ENCODE peak calls at places on chromosomes 1 and 21, in seven cellular contexts. One of them, this sample, is unnamed.

GRCh38 chr1:170664283-170664827 is 424 bp downstream of the PRRX1 start:
- DNase-seq in kidney: peak; percentile 75
- DNase-seq in astrocyte: no peak
- DNase-seq in CD8-positive, alpha-beta memory T cell: no peak
- DNase-seq in heart left ventricle: peak; percentile 73
- DNase-seq in IMR-90: peak; percentile 32
- DNase-seq in HepG2: no peak
- DNase-seq in this sample: no peak

GRCh38 chr1:162230096-162230495 is 146.6 kb downstream of the SPATA46 start:
- DNase-seq in kidney: no peak
- DNase-seq in astrocyte: no peak
- DNase-seq in CD8-positive, alpha-beta memory T cell: no peak
- DNase-seq in heart left ventricle: no peak
- DNase-seq in IMR-90: no peak
- DNase-seq in HepG2: no peak
- DNase-seq in this sample: no peak

GRCh38 chr1:212630159-212630900 is 21.8 kb downstream of the ATF3 start:
- DNase-seq in kidney: peak; percentile 80
- DNase-seq in astrocyte: no peak
- DNase-seq in CD8-positive, alpha-beta memory T cell: peak; percentile 39
- DNase-seq in heart left ventricle: peak; percentile 82
- DNase-seq in IMR-90: no peak
- DNase-seq in HepG2: peak; percentile 48
- DNase-seq in this sample: peak; percentile 48

GRCh38 chr21:37408464-37409193 is 42.1 kb downstream of the DYRK1A start:
- DNase-seq in kidney: no peak
- DNase-seq in astrocyte: no peak
- DNase-seq in CD8-positive, alpha-beta memory T cell: no peak
- DNase-seq in heart left ventricle: no peak
- DNase-seq in IMR-90: no peak
- DNase-seq in HepG2: no peak
- DNase-seq in this sample: no peak

GRCh38 chr1:233613252-233614172 is at the start of gene KCNK1:
- DNase-seq in kidney: peak; percentile 90
- DNase-seq in astrocyte: peak; percentile 94
- DNase-seq in CD8-positive, alpha-beta memory T cell: no peak
- DNase-seq in heart left ventricle: peak; percentile 67
- DNase-seq in IMR-90: peak; percentile 65
- DNase-seq in HepG2: no peak
- DNase-seq in this sample: peak; percentile 32

GRCh38 chr1:210739627-210740026 is 394.3 kb downstream of the KCNH1 start:
- DNase-seq in kidney: no peak
- DNase-seq in astrocyte: peak; percentile 6
- DNase-seq in CD8-positive, alpha-beta memory T cell: no peak
- DNase-seq in heart left ventricle: no peak
- DNase-seq in IMR-90: peak; percentile 7
- DNase-seq in HepG2: no peak
- DNase-seq in this sample: no peak

GRCh38 chr1:227905573-227906487 is 41.9 kb downstream of the WNT9A start:
- DNase-seq in kidney: peak; percentile 54
- DNase-seq in astrocyte: no peak
- DNase-seq in CD8-positive, alpha-beta memory T cell: no peak
- DNase-seq in heart left ventricle: no peak
- DNase-seq in IMR-90: no peak
- DNase-seq in HepG2: no peak
- DNase-seq in this sample: no peak

GRCh38 chr21:34669149-34669879 is 520 bp downstream of the CLIC6 start:
- DNase-seq in kidney: peak; percentile 78
- DNase-seq in astrocyte: no peak
- DNase-seq in CD8-positive, alpha-beta memory T cell: no peak
- DNase-seq in heart left ventricle: no peak
- DNase-seq in IMR-90: no peak
- DNase-seq in HepG2: no peak
- DNase-seq in this sample: no peak

GRCh38 chr1:43980255-43981134 is 1.5 kb downstream of the B4GALT2 start:
- DNase-seq in kidney: peak; percentile 72
- DNase-seq in astrocyte: peak; percentile 52
- DNase-seq in CD8-positive, alpha-beta memory T cell: no peak
- DNase-seq in heart left ventricle: no peak
- DNase-seq in IMR-90: peak; percentile 56
- DNase-seq in HepG2: no peak
- DNase-seq in this sample: no peak

GRCh38 chr1:227416156-227416865 is 98.0 kb upstream of the CDC42BPA start:
- DNase-seq in kidney: no peak
- DNase-seq in astrocyte: peak; percentile 67
- DNase-seq in CD8-positive, alpha-beta memory T cell: no peak
- DNase-seq in heart left ventricle: no peak
- DNase-seq in IMR-90: peak; percentile 60
- DNase-seq in HepG2: no peak
- DNase-seq in this sample: no peak

GRCh38 chr21:46603228-46603627 is 1.7 kb downstream of the S100B start:
- DNase-seq in kidney: no peak
- DNase-seq in astrocyte: no peak
- DNase-seq in CD8-positive, alpha-beta memory T cell: no peak
- DNase-seq in heart left ventricle: no peak
- DNase-seq in IMR-90: no peak
- DNase-seq in HepG2: no peak
- DNase-seq in this sample: no peak

GRCh38 chr1:93708734-93709481 is 27.3 kb upstream of the BCAR3 start:
- DNase-seq in kidney: no peak
- DNase-seq in astrocyte: no peak
- DNase-seq in CD8-positive, alpha-beta memory T cell: no peak
- DNase-seq in heart left ventricle: no peak
- DNase-seq in IMR-90: peak; percentile 33
- DNase-seq in HepG2: no peak
- DNase-seq in this sample: no peak

GRCh38 chr1:17335821-17336718 is 28.1 kb downstream of the PADI4 start:
- DNase-seq in kidney: no peak
- DNase-seq in astrocyte: peak; percentile 19
- DNase-seq in CD8-positive, alpha-beta memory T cell: peak; percentile 5
- DNase-seq in heart left ventricle: peak; percentile 80
- DNase-seq in IMR-90: peak; percentile 41
- DNase-seq in HepG2: peak; percentile 42
- DNase-seq in this sample: peak; percentile 18

GRCh38 chr1:17434591-17434990 is 4.9 kb downstream of the RCC2 start:
- DNase-seq in kidney: peak; percentile 39
- DNase-seq in astrocyte: no peak
- DNase-seq in CD8-positive, alpha-beta memory T cell: no peak
- DNase-seq in heart left ventricle: peak; percentile 13
- DNase-seq in IMR-90: no peak
- DNase-seq in HepG2: no peak
- DNase-seq in this sample: no peak

GRCh38 chr1:221874285-221875003 is 132.6 kb upstream of the DUSP10 start:
- DNase-seq in kidney: no peak
- DNase-seq in astrocyte: peak; percentile 71
- DNase-seq in CD8-positive, alpha-beta memory T cell: no peak
- DNase-seq in heart left ventricle: no peak
- DNase-seq in IMR-90: peak; percentile 64
- DNase-seq in HepG2: no peak
- DNase-seq in this sample: no peak

GRCh38 chr1:3553940-3554223 is 57.4 kb downstream of the MEGF6 start:
- DNase-seq in kidney: no peak
- DNase-seq in astrocyte: no peak
- DNase-seq in CD8-positive, alpha-beta memory T cell: no peak
- DNase-seq in heart left ventricle: no peak
- DNase-seq in IMR-90: no peak
- DNase-seq in HepG2: no peak
- DNase-seq in this sample: no peak

GRCh38 chr21:45138199-45139002 is 64.0 kb downstream of the ADARB1 start:
- DNase-seq in kidney: peak; percentile 82
- DNase-seq in astrocyte: peak; percentile 23
- DNase-seq in CD8-positive, alpha-beta memory T cell: peak; percentile 39
- DNase-seq in heart left ventricle: peak; percentile 84
- DNase-seq in IMR-90: peak; percentile 67
- DNase-seq in HepG2: peak; percentile 59
- DNase-seq in this sample: peak; percentile 52

GRCh38 chr1:210213335-210213734 is 19.3 kb upstream of the SERTAD4 start:
- DNase-seq in kidney: no peak
- DNase-seq in astrocyte: no peak
- DNase-seq in CD8-positive, alpha-beta memory T cell: no peak
- DNase-seq in heart left ventricle: no peak
- DNase-seq in IMR-90: no peak
- DNase-seq in HepG2: no peak
- DNase-seq in this sample: no peak

GRCh38 chr1:244231572-244232315 is 180.7 kb downstream of the ZBTB18 start:
- DNase-seq in kidney: no peak
- DNase-seq in astrocyte: peak; percentile 45
- DNase-seq in CD8-positive, alpha-beta memory T cell: no peak
- DNase-seq in heart left ventricle: no peak
- DNase-seq in IMR-90: peak; percentile 28
- DNase-seq in HepG2: no peak
- DNase-seq in this sample: no peak

GRCh38 chr1:217472915-217473314 is 158.0 kb downstream of the GPATCH2 start:
- DNase-seq in kidney: no peak
- DNase-seq in astrocyte: no peak
- DNase-seq in CD8-positive, alpha-beta memory T cell: no peak
- DNase-seq in heart left ventricle: no peak
- DNase-seq in IMR-90: peak; percentile 17
- DNase-seq in HepG2: no peak
- DNase-seq in this sample: no peak

GRCh38 chr1:30847358-30847972 is 61.1 kb downstream of the SDC3 start:
- DNase-seq in kidney: peak; percentile 97
- DNase-seq in astrocyte: peak; percentile 73
- DNase-seq in CD8-positive, alpha-beta memory T cell: no peak
- DNase-seq in heart left ventricle: peak; percentile 89
- DNase-seq in IMR-90: peak; percentile 79
- DNase-seq in HepG2: peak; percentile 90
- DNase-seq in this sample: no peak

GRCh38 chr1:34165422-34165921 is 442 bp upstream of the CSMD2 start:
- DNase-seq in kidney: no peak
- DNase-seq in astrocyte: peak; percentile 29
- DNase-seq in CD8-positive, alpha-beta memory T cell: no peak
- DNase-seq in heart left ventricle: no peak
- DNase-seq in IMR-90: no peak
- DNase-seq in HepG2: no peak
- DNase-seq in this sample: no peak

GRCh38 chr1:228417471-228418203 is 976 bp upstream of the TRIM17 start:
- DNase-seq in kidney: no peak
- DNase-seq in astrocyte: peak; percentile 15
- DNase-seq in CD8-positive, alpha-beta memory T cell: no peak
- DNase-seq in heart left ventricle: no peak
- DNase-seq in IMR-90: no peak
- DNase-seq in HepG2: no peak
- DNase-seq in this sample: no peak

GRCh38 chr1:169105434-169106094 is 926 bp upstream of the ATP1B1 start:
- DNase-seq in kidney: peak; percentile 98
- DNase-seq in astrocyte: no peak
- DNase-seq in CD8-positive, alpha-beta memory T cell: no peak
- DNase-seq in heart left ventricle: peak; percentile 88
- DNase-seq in IMR-90: no peak
- DNase-seq in HepG2: peak; percentile 85
- DNase-seq in this sample: peak; percentile 87

GRCh38 chr1:160560045-160560724 is 19.1 kb downstream of the CD84 start:
- DNase-seq in kidney: no peak
- DNase-seq in astrocyte: no peak
- DNase-seq in CD8-positive, alpha-beta memory T cell: peak; percentile 44
- DNase-seq in heart left ventricle: no peak
- DNase-seq in IMR-90: no peak
- DNase-seq in HepG2: no peak
- DNase-seq in this sample: no peak

GRCh38 chr1:39407889-39408640 is 83.4 kb upstream of the BMP8A start:
- DNase-seq in kidney: no peak
- DNase-seq in astrocyte: no peak
- DNase-seq in CD8-positive, alpha-beta memory T cell: no peak
- DNase-seq in heart left ventricle: no peak
- DNase-seq in IMR-90: no peak
- DNase-seq in HepG2: peak; percentile 79
- DNase-seq in this sample: no peak
- H3K4me1 ChIP-seq in kidney: peaks cover 64% of the 10 kb centered on the region
- H3K4me1 ChIP-seq in astrocyte: peaks cover 74% of the 10 kb centered on the region
- H3K4me1 ChIP-seq in CD8-positive, alpha-beta memory T cell: peaks cover 24% of the 10 kb centered on the region
- H3K4me1 ChIP-seq in heart left ventricle: peaks cover 82% of the 10 kb centered on the region
- H3K4me1 ChIP-seq in IMR-90: peaks cover 33% of the 10 kb centered on the region
- H3K4me1 ChIP-seq in HepG2: peaks cover 69% of the 10 kb centered on the region
- H3K4me1 ChIP-seq in this sample: peaks cover 12% of the 10 kb centered on the region

DNA sequence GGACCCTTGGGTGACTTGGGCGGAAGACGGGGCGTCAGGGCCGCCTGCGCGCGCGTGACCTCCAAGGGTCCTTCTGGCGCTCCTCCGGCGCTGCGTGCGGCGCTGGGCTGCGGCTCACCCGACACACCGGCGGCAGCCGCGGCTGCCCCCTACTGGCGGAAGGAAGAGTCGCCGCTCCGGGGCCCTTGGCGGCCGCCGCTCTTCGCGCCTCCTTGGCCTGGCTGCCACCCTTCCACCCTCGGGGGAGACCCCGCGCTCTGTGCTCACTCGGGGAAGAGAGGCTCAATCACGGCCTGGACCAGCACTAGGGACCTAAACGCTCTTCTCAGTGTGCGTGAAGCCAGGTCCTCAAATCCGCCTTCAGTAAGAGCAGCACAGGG is 89.7 kb downstream of the DMRTA2 start:
- DNase-seq in kidney: peak; percentile 76
- DNase-seq in astrocyte: no peak
- DNase-seq in CD8-positive, alpha-beta memory T cell: peak; percentile 16
- DNase-seq in heart left ventricle: peak; percentile 79
- DNase-seq in IMR-90: peak; percentile 3
- DNase-seq in HepG2: no peak
- DNase-seq in this sample: peak; percentile 85
- H3K4me3 ChIP-seq in kidney: peak overlapping the region; percentile 72
- H3K4me3 ChIP-seq in astrocyte: peak overlapping the region; percentile 49
- H3K4me3 ChIP-seq in CD8-positive, alpha-beta memory T cell: peak overlapping the region; percentile 46
- H3K4me3 ChIP-seq in heart left ventricle: peak overlapping the region; percentile 58
- H3K4me3 ChIP-seq in IMR-90: peak overlapping the region; percentile 37
- H3K4me3 ChIP-seq in HepG2: peak overlapping the region; percentile 48
- H3K4me3 ChIP-seq in this sample: peak overlapping the region; percentile 40

DNA sequence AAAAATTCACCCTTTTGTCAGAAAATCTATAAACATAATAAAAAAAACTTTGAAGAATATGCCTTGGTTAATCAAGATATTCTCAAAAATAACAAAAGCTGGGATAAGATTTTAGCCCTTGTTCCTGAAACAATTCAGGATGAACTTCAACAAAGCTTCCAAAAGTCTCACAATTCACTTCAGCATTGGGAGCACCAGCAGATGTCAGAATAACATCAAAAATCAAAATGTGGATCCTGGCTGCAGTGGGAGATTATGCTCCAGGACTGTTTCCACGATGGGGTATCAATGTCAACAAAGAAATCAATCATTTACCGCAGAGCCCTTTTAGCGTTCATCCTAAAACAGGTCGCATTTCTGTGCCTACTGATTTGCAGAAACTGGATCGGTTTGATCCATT is 35.2 kb downstream of the ZNF670 start:
- DNase-seq in kidney: no peak
- DNase-seq in astrocyte: no peak
- DNase-seq in CD8-positive, alpha-beta memory T cell: no peak
- DNase-seq in heart left ventricle: no peak
- DNase-seq in IMR-90: no peak
- DNase-seq in HepG2: no peak
- DNase-seq in this sample: no peak
- H3K9me3 ChIP-seq in kidney: peaks cover 44% of the 10 kb centered on the region
- H3K9me3 ChIP-seq in astrocyte: peaks cover 33% of the 10 kb centered on the region
- H3K9me3 ChIP-seq in CD8-positive, alpha-beta memory T cell: peaks cover 28% of the 10 kb centered on the region
- H3K9me3 ChIP-seq in heart left ventricle: peaks cover 37% of the 10 kb centered on the region
- H3K9me3 ChIP-seq in IMR-90: peaks cover 49% of the 10 kb centered on the region
- H3K9me3 ChIP-seq in HepG2: peaks cover 86% of the 10 kb centered on the region
- H3K9me3 ChIP-seq in this sample: peaks cover 47% of the 10 kb centered on the region

DNA sequence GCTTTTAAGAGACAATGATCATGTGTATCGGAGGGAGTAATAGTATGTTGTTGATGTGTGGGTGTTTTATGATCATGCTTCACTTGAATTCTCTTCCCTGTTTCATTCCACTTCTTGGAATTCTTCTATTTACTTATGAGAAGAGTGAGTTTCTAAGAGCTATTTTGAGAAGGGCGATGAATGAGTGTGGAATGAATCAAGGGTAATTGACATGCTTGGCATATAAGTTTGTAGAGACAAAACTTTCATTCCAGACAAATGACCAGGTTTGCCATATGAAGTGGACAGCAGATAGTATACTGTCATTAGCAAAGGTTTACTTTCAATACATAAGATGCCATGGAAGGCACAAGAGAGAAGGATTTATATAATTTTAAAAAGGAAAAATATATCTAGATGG is 42.3 kb upstream of the PDC start:
- DNase-seq in kidney: no peak
- DNase-seq in astrocyte: peak; percentile 43
- DNase-seq in CD8-positive, alpha-beta memory T cell: no peak
- DNase-seq in heart left ventricle: no peak
- DNase-seq in IMR-90: peak; percentile 47
- DNase-seq in HepG2: no peak
- DNase-seq in this sample: no peak
- H3K4me1 ChIP-seq in kidney: no peaks in the 10 kb centered on the region
- H3K4me1 ChIP-seq in astrocyte: peaks cover 24% of the 10 kb centered on the region
- H3K4me1 ChIP-seq in CD8-positive, alpha-beta memory T cell: no peaks in the 10 kb centered on the region
- H3K4me1 ChIP-seq in heart left ventricle: no peaks in the 10 kb centered on the region
- H3K4me1 ChIP-seq in IMR-90: peaks cover 3% of the 10 kb centered on the region
- H3K4me1 ChIP-seq in HepG2: no peaks in the 10 kb centered on the region
- H3K4me1 ChIP-seq in this sample: peaks cover 6% of the 10 kb centered on the region

This sample was measured in HAP-1.